ENCODE peak calls at places on chromosomes 2 and 18, in four cellular contexts. One of them, this sample, is unnamed.

GRCh38 chr2:149585317-149585885 is 2.2 kb downstream of the MMADHC start:
- DNase-seq in Karpas-422: no peak
- DNase-seq in lower lobe of right lung: no peak
- DNase-seq in skeletal muscle cell: no peak
- DNase-seq in this sample: no peak

GRCh38 chr2:178859760-178860159 is 52.5 kb upstream of the TTN start:
- DNase-seq in Karpas-422: no peak
- DNase-seq in lower lobe of right lung: no peak
- DNase-seq in skeletal muscle cell: no peak
- DNase-seq in this sample: no peak

GRCh38 chr2:188130317-188130716 is 161.4 kb upstream of the GULP1 start:
- DNase-seq in Karpas-422: no peak
- DNase-seq in lower lobe of right lung: no peak
- DNase-seq in skeletal muscle cell: no peak
- DNase-seq in this sample: no peak

GRCh38 chr18:3281456-3282400 is 19.8 kb downstream of the MYL12B start:
- DNase-seq in Karpas-422: peak; percentile 93
- DNase-seq in lower lobe of right lung: no peak
- DNase-seq in skeletal muscle cell: no peak
- DNase-seq in this sample: peak; percentile 86

GRCh38 chr2:9666306-9666705 is 35.5 kb upstream of the YWHAQ start:
- DNase-seq in Karpas-422: no peak
- DNase-seq in lower lobe of right lung: no peak
- DNase-seq in skeletal muscle cell: peak; percentile 15
- DNase-seq in this sample: peak; percentile 75

GRCh38 chr18:2139676-2140075 is 431.6 kb downstream of the METTL4 start:
- DNase-seq in Karpas-422: no peak
- DNase-seq in lower lobe of right lung: no peak
- DNase-seq in skeletal muscle cell: peak; percentile 70
- DNase-seq in this sample: no peak

GRCh38 chr18:63895190-63895589 is 7.7 kb downstream of the SERPINB2 start:
- DNase-seq in Karpas-422: no peak
- DNase-seq in lower lobe of right lung: no peak
- DNase-seq in skeletal muscle cell: no peak
- DNase-seq in this sample: no peak

GRCh38 chr18:80159713-80160636 is 50.9 kb downstream of the ADNP2 start:
- DNase-seq in Karpas-422: no peak
- DNase-seq in lower lobe of right lung: no peak
- DNase-seq in skeletal muscle cell: no peak
- DNase-seq in this sample: no peak

GRCh38 chr2:150138587-150138986 is 348.9 kb downstream of the RND3 start:
- DNase-seq in Karpas-422: no peak
- DNase-seq in lower lobe of right lung: no peak
- DNase-seq in skeletal muscle cell: no peak
- DNase-seq in this sample: no peak

GRCh38 chr2:85717308-85718005 is 23.3 kb downstream of the GNLY start:
- DNase-seq in Karpas-422: no peak
- DNase-seq in lower lobe of right lung: no peak
- DNase-seq in skeletal muscle cell: no peak
- DNase-seq in this sample: peak; percentile 92

GRCh38 chr2:68544811-68545210 is 77.4 kb downstream of the APLF start:
- DNase-seq in Karpas-422: no peak
- DNase-seq in lower lobe of right lung: no peak
- DNase-seq in skeletal muscle cell: no peak
- DNase-seq in this sample: no peak

GRCh38 chr2:213251618-213252017 is 32.6 kb upstream of the SPAG16 start:
- DNase-seq in Karpas-422: peak; percentile 88
- DNase-seq in lower lobe of right lung: no peak
- DNase-seq in skeletal muscle cell: peak; percentile 45
- DNase-seq in this sample: peak; percentile 39

GRCh38 chr18:57438669-57439616 is 3.8 kb downstream of the ONECUT2 start:
- DNase-seq in Karpas-422: peak; percentile 73
- DNase-seq in lower lobe of right lung: no peak
- DNase-seq in skeletal muscle cell: no peak
- DNase-seq in this sample: no peak
- H3K4me3 ChIP-seq in Karpas-422: no peak overlapping the region
- H3K4me3 ChIP-seq in lower lobe of right lung: no peak overlapping the region
- H3K4me3 ChIP-seq in skeletal muscle cell: peak overlapping the region; percentile 33
- H3K4me3 ChIP-seq in this sample: no peak overlapping the region

GRCh38 chr2:170715062-170715931 is at the start of gene SP5:
- DNase-seq in Karpas-422: no peak
- DNase-seq in lower lobe of right lung: peak; percentile 79
- DNase-seq in skeletal muscle cell: no peak
- DNase-seq in this sample: no peak

GRCh38 chr2:170717599-170717963 is 2.4 kb downstream of the SP5 start:
- DNase-seq in Karpas-422: no peak
- DNase-seq in lower lobe of right lung: no peak
- DNase-seq in skeletal muscle cell: no peak
- DNase-seq in this sample: no peak

GRCh38 chr2:170716851-170717598 is 1.9 kb downstream of the SP5 start:
- DNase-seq in Karpas-422: no peak
- DNase-seq in lower lobe of right lung: peak; percentile 67
- DNase-seq in skeletal muscle cell: no peak
- DNase-seq in this sample: peak; percentile 76

GRCh38 chr2:170714156-170715061 is 728 bp upstream of the SP5 start:
- DNase-seq in Karpas-422: no peak
- DNase-seq in lower lobe of right lung: peak; percentile 70
- DNase-seq in skeletal muscle cell: no peak
- DNase-seq in this sample: peak; percentile 33

DNA sequence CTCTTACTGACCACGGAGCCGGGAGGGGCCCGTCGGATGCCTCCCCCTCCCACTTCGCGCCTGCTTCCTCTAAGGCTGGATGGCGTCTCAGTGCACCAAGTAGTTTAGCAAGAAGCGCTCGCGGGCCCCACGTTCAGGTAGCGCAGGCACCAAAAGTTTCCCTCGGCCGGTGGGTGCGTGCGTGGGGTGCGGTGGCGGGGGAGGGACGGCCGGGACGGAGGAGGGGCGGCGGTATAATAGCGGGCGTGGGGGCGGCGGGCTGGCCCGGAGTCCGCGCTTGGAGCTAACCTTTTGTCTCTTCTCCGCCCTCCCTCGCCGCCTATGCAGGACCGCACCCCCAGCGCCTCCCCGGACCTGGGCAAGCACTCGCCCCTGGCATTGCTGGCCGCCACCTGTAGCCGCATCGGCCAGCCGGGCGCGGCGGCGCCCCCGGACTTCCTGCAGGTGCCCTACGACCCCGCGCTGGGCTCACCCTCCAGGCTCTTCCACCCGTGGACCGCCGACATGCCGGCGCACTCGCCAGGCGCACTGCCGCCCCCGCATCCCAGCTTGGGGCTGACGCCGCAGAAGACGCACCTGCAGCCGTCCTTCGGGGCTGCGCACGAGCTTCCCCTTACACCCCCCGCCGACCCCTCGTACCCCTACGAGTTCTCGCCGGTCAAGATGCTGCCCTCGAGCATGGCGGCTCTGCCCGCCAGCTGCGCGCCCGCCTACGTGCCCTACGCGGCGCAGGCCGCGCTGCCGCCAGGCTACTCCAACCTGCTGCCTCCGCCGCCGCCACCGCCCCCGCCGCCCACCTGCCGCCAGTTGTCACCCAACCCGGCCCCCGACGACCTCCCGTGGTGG is 1.0 kb downstream of the SP5 start:
- DNase-seq in Karpas-422: no peak
- DNase-seq in lower lobe of right lung: no peak
- DNase-seq in skeletal muscle cell: no peak
- DNase-seq in this sample: peak; percentile 5
- H3K4me3 ChIP-seq in Karpas-422: no peak overlapping the region
- H3K4me3 ChIP-seq in lower lobe of right lung: peak overlapping the region; percentile 66
- H3K4me3 ChIP-seq in skeletal muscle cell: no peak overlapping the region
- H3K4me3 ChIP-seq in this sample: peak overlapping the region; percentile 54

GRCh38 chr2:143345887-143346612 is 216.8 kb downstream of the ARHGAP15 start:
- DNase-seq in Karpas-422: no peak
- DNase-seq in lower lobe of right lung: no peak
- DNase-seq in skeletal muscle cell: no peak
- DNase-seq in this sample: peak; percentile 8

GRCh38 chr2:143336719-143337210 is 207.5 kb downstream of the ARHGAP15 start:
- DNase-seq in Karpas-422: no peak
- DNase-seq in lower lobe of right lung: no peak
- DNase-seq in skeletal muscle cell: no peak
- DNase-seq in this sample: no peak

GRCh38 chr2:143344780-143345179 is 215.6 kb downstream of the ARHGAP15 start:
- DNase-seq in Karpas-422: no peak
- DNase-seq in lower lobe of right lung: no peak
- DNase-seq in skeletal muscle cell: no peak
- DNase-seq in this sample: no peak

GRCh38 chr2:143347303-143347702 is 218.1 kb downstream of the ARHGAP15 start:
- DNase-seq in Karpas-422: no peak
- DNase-seq in lower lobe of right lung: no peak
- DNase-seq in skeletal muscle cell: no peak
- DNase-seq in this sample: no peak

GRCh38 chr2:143341478-143341877 is 212.3 kb downstream of the ARHGAP15 start:
- DNase-seq in Karpas-422: no peak
- DNase-seq in lower lobe of right lung: no peak
- DNase-seq in skeletal muscle cell: no peak
- DNase-seq in this sample: no peak
- H3K4me3 ChIP-seq in Karpas-422: no peak overlapping the region
- H3K4me3 ChIP-seq in lower lobe of right lung: no peak overlapping the region
- H3K4me3 ChIP-seq in skeletal muscle cell: no peak overlapping the region
- H3K4me3 ChIP-seq in this sample: no peak overlapping the region

GRCh38 chr18:41021089-41021488 is 933.9 kb upstream of the PIK3C3 start:
- DNase-seq in Karpas-422: no peak
- DNase-seq in lower lobe of right lung: no peak
- DNase-seq in skeletal muscle cell: no peak
- DNase-seq in this sample: no peak

DNA sequence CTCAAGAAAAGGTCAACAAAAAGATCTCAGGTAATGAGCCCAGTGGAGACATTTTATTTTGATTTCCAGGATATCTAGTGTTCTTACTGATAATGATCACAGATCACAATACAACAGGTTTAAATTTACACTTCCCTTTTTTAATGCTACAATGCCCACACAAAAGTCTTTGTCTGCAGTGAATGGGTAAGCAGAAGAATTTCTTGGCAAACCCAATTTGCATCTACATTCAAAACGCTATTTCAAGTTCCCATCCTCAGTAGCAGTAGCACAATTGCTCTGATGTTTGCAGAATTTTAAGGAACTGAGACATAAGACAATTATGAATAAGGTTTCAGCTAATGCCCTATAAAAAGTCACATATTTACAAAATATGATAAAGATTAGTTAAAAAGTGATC is 929.4 kb upstream of the PIK3C3 start:
- DNase-seq in Karpas-422: peak; percentile 83
- DNase-seq in lower lobe of right lung: no peak
- DNase-seq in skeletal muscle cell: no peak
- DNase-seq in this sample: no peak
- H3K4me3 ChIP-seq in Karpas-422: no peak overlapping the region
- H3K4me3 ChIP-seq in lower lobe of right lung: no peak overlapping the region
- H3K4me3 ChIP-seq in skeletal muscle cell: no peak overlapping the region
- H3K4me3 ChIP-seq in this sample: no peak overlapping the region